ENCODE peak calls at places on chromosomes 7 and 10, in five cellular contexts. P is WTC11, K is HepG2, J is GM12878, C is HCT116. L is an unnamed sample.

GRCh38 chr7:25906003-25906402 is 246.0 kb upstream of the NFE2L3 start:
- DNase-seq in C (no peak), P (no peak), J (peak), K (no peak), L (no peak)

GRCh38 chr7:115297651-115298050 is 375.8 kb downstream of the MDFIC start:
- DNase-seq in J (no peak), C (peak), P (no peak), K (no peak), L (no peak)

GRCh38 chr7:157429680-157430224 is 92.9 kb downstream of the DNAJB6 start:
- DNase-seq in J (no peak), K (no peak), P (no peak), C (no peak), L (no peak)

GRCh38 chr7:65477326-65477725 is 103.7 kb downstream of the ZNF92 start:
- DNase-seq in P (peak), K (peak), J (no peak), C (peak), L (peak)

GRCh38 chr7:77791336-77791735 is 6.9 kb downstream of the TMEM60 start:
- DNase-seq in C (no peak), P (no peak), J (no peak), K (no peak), L (no peak)

GRCh38 chr7:82605247-82605864 is 161.8 kb upstream of the CACNA2D1 start:
- DNase-seq in J (no peak), C (peak), P (no peak), K (peak), L (peak)

GRCh38 chr10:81027223-81027622 is 489.5 kb downstream of the SH2D4B start:
- DNase-seq in K (no peak), C (no peak), J (no peak), P (no peak), L (no peak)

GRCh38 chr7:148447221-148447845 is 143.2 kb upstream of the C7orf33 start:
- DNase-seq in K (peak), P (no peak), C (no peak), J (peak), L (no peak)

GRCh38 chr7:17374157-17374556 is 75.7 kb downstream of the AHR start:
- DNase-seq in K (no peak), P (no peak), J (no peak), C (no peak), L (no peak)

GRCh38 chr7:82810558-82811259 is 352.0 kb downstream of the PCLO start:
- DNase-seq in K (peak), P (no peak), C (peak), J (no peak), L (peak)

GRCh38 chr7:69430502-69431145 is 167.7 kb upstream of the AUTS2 start:
- DNase-seq in C (no peak), J (no peak), K (no peak), P (no peak), L (no peak)

GRCh38 chr7:40804477-40805215 is 669.8 kb downstream of the SUGCT start:
- DNase-seq in C (no peak), K (no peak), J (no peak), P (no peak), L (no peak)

GRCh38 chr10:29083096-29083495 is 205.8 kb upstream of the LYZL1 start:
- DNase-seq in K (peak), C (no peak), P (no peak), J (no peak), L (no peak)

GRCh38 chr7:34759477-34760125 is 101.6 kb downstream of the NPSR1 start:
- DNase-seq in K (peak), C (peak), P (no peak), J (no peak), L (peak)

GRCh38 chr10:44195120-44196007 is 189.5 kb downstream of the CXCL12 start:
- DNase-seq in J (no peak), K (peak), C (no peak), P (no peak), L (peak)

GRCh38 chr10:969473-970150 is 18.6 kb upstream of the GTPBP4 start:
- DNase-seq in P (no peak), K (peak), C (no peak), J (no peak), L (no peak)

GRCh38 chr7:391961-392524 is 102.1 kb downstream of the FOXL3 start:
- DNase-seq in J (no peak), C (no peak), K (no peak), P (peak), L (no peak)

GRCh38 chr7:49783446-49783845 is 10.0 kb downstream of the VWC2 start:
- DNase-seq in C (no peak), J (no peak), P (no peak), K (no peak), L (no peak)

GRCh38 chr7:159196584-159196983 is 51.9 kb upstream of the VIPR2 start:
- DNase-seq in P (no peak), C (no peak), J (no peak), K (no peak), L (peak)

GRCh38 chr10:49552277-49552676 is 13.4 kb upstream of the ERCC6 start:
- DNase-seq in K (no peak), P (no peak), J (no peak), C (no peak), L (no peak)

GRCh38 chr7:293681-294439 is 3.9 kb downstream of the FOXL3 start:
- DNase-seq in C (no peak), P (no peak), K (no peak), J (no peak), L (no peak)

GRCh38 chr10:22854935-22855421 is 72.9 kb upstream of the ARMC3 start:
- DNase-seq in K (no peak), P (no peak), J (no peak), C (no peak), L (no peak)

GRCh38 chr10:79393924-79394610 is 46.8 kb downstream of the PPIF start:
- DNase-seq in J (no peak), P (no peak), C (no peak), K (no peak), L (peak)

GRCh38 chr7:45000096-45001032 is at the start of gene CCM2:
- DNase-seq in C (no peak), K (no peak), P (peak), J (no peak), L (peak)

GRCh38 chr10:100143756-100144155 is 42.1 kb downstream of the ERLIN1 start:
- DNase-seq in P (no peak), K (no peak), J (no peak), C (no peak), L (no peak)

GRCh38 chr10:1638889-1639418 is 98.4 kb downstream of the ADARB2 start:
- DNase-seq in C (no peak), K (no peak), P (no peak), J (no peak), L (no peak)

GRCh38 chr7:20647908-20648776 is 32.7 kb downstream of the ABCB5 start:
- DNase-seq in C (peak), K (peak), J (no peak), P (peak), L (peak)

GRCh38 chr10:63415635-63416244 is 50.0 kb downstream of the JMJD1C start:
- DNase-seq in K (no peak), J (no peak), C (no peak), P (no peak), L (peak)

GRCh38 chr10:1241322-1241890 is 185.2 kb downstream of the WDR37 start:
- DNase-seq in J (no peak), K (no peak), C (no peak), P (no peak), L (no peak)

GRCh38 chr10:119269737-119270136 is 62.4 kb downstream of the GRK5 start:
- DNase-seq in C (no peak), K (no peak), J (no peak), P (no peak), L (no peak)

GRCh38 chr10:22699976-22700375 is 14.4 kb downstream of the PIP4K2A start:
- DNase-seq in C (no peak), J (no peak), K (no peak), P (no peak), L (no peak)

GRCh38 chr10:63464402-63465292 is 1.1 kb downstream of the JMJD1C start:
- DNase-seq in P (no peak), K (no peak), J (no peak), C (no peak), L (no peak)

DNA sequence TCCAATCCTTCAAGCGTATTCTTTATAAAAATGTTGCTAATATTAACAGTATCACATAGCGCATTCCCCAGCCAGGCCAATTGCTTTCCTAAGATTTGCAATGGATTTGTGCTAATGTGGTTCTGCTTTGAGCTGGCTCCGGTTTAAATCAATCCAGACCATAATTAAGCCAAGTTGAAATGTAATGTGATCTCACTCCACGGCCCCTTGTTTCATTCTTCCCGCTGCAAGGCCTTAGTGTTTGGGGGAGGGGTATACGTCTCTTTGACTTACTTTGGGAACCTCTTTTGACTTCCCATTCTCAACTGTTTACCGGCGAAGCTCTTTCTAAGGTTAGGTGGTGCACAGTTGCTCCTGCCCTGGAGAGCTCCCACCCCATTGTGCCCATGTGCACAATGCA is 86.4 kb downstream of the PRPF18 start:
- DNase-seq in K (no peak), C (no peak), P (no peak), J (no peak), L (no peak)
- TF ChIP-seq MAX in K (no peak), C (no peak), P (no peak), J (no peak), L (no peak)

GRCh38 chr7:101985646-101986199 is 168.3 kb downstream of the CUX1 start:
- DNase-seq in P (no peak), K (no peak), J (no peak), C (no peak), L (no peak)

GRCh38 chr7:101986335-101986734 is 168.9 kb downstream of the CUX1 start:
- DNase-seq in J (no peak), K (no peak), C (no peak), P (no peak), L (no peak)

GRCh38 chr7:101983147-101983811 is 165.9 kb downstream of the CUX1 start:
- DNase-seq in J (no peak), P (no peak), K (no peak), C (no peak), L (no peak)

GRCh38 chr7:101984141-101984879 is 166.9 kb downstream of the CUX1 start:
- DNase-seq in C (no peak), J (no peak), K (no peak), P (no peak), L (no peak)

DNA sequence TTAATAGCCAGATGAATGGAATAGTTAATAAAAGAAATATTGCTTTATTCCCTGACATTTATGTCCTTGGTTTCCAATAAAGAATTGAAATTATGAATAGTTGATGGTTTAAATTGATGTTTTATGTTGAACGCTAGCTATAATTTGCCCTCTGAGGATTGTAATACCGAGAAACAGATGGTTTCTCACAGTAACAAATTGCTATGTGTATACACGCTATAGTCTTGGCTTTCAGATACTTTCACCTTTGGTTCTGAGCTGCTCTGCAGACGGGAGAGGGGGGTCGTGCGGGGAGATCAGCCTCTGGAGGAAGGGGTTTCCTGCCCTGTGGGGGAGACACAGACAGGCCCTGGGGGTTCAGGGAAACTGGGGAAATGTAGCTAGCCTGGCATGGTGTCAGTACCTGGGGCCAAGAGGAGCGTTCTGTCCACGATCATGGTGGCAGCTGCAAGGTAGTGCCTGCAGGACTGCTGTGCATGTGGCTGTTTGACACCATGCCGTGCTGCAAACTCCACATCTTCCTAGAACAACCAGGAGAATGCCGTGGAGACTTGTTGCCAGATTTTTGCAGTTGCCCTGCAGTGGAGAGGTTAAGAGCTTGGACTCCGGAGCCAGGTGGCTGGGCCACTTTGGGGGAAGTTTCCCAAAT is 167.7 kb downstream of the CUX1 start:
- DNase-seq in J (no peak), C (no peak), K (no peak), P (no peak), L (no peak)
- TF ChIP-seq MAX in J (no peak), C (no peak), K (no peak), P (no peak), L (no peak)

GRCh38 chr7:156334636-156335035 is 305.9 kb upstream of the RNF32 start:
- DNase-seq in C (no peak), K (no peak), J (no peak), P (no peak), L (no peak)
- TF ChIP-seq MAX in C (no peak), K (no peak), J (no peak), P (no peak), L (no peak)

GRCh38 chr10:86261933-86262665 is 104.5 kb downstream of the GRID1 start:
- DNase-seq in P (peak), C (no peak), J (peak), K (peak), L (peak)
- TF ChIP-seq MAX in P (no peak), C (no peak), J (no peak), K (no peak), L (no peak)

DNA sequence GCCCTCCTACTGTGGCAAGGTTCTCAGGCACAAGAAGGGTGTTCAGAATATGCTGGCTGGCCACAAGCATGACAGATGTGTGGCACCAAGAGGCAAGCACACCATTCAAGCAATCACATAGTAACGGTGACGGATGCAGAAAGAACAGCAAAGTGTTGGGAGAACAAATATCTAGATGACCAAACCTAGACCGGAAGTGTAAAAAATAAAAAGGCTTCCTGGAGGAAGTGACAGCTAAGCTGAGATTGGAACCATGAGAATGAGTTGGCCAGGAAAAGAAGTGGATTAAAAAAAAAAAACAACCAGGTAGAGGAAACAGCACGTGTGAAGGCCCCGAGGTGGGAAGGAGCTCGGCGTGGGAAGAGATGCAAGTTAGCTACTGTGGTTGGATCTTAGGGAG is 22.0 kb downstream of the GHRHR start:
- DNase-seq in P (no peak), C (no peak), K (no peak), J (no peak), L (no peak)
- TF ChIP-seq MAX in P (no peak), C (no peak), K (no peak), J (no peak), L (no peak)

DNA sequence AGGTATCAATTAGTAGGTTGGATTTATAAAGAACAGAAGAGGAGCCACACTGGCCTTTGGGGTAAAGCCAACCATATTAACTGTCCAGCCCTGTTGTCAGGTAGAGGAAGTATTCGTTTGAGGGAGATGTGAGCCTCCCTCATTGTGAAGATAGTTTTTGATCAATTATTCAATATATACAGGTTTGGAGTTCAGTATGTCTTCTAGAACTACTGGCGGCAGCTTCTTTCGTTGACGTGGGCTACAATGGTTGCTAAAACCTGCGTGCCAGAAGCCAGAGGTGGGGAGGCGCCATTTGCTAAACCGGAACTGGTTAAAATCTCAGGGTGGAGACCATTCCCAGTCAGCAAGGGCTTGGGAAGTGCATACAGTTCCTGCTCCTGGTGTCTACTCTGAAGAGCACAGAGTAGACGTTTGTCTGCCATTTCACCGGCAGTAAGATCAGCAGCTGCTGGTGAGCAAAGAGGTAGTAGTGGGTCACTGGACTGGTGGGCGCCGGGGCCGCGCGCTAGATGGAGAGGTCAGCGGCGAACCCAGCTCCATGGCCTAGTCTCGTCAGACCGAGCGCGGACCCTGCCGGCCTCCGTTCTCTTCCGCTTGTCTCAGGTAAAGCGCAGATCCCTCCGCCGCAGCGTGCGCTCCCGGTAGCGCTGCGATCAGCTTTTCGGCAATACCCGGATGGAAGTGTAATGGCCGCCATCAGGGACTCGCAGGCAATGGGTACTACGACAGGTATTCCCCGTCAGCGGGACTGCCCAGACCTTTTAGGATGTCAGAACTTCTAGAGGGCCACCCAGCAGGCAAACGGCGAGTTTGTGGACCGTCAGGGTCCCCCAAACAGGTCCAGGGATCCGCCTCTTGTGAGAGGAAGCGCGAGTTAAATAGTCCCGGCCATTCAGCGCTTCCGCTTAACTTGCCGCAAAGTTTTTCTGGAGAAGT is at the start of gene ZNF518A:
- DNase-seq in K (peak), C (peak), P (peak), J (peak), L (peak)
- TF ChIP-seq MAX in K (peak), C (peak), P (peak), J (peak), L (peak)